ENCODE peak calls at places on chromosomes 7 and 10, in ten cellular contexts. One of them, this sample, is unnamed.

GRCh38 chr10:116892873-116893685 is 43.8 kb downstream of the ENO4 start:
- DNase-seq in upper lobe of right lung: no peak
- DNase-seq in astrocyte of the spinal cord: peak
- DNase-seq in cardiac fibroblast: no peak
- DNase-seq in HL-60: no peak
- DNase-seq in OCI-LY7: no peak
- DNase-seq in lower lobe of right lung: no peak
- DNase-seq in fibroblast of the aortic adventitia: no peak
- DNase-seq in heart left ventricle: no peak
- DNase-seq in PC-3: peak
- DNase-seq in this sample: no peak

GRCh38 chr10:62464308-62464707 is 90.1 kb downstream of the ZNF365 start:
- DNase-seq in OCI-LY7: no peak
- DNase-seq in cardiac fibroblast: no peak
- DNase-seq in fibroblast of the aortic adventitia: no peak
- DNase-seq in lower lobe of right lung: no peak
- DNase-seq in astrocyte of the spinal cord: no peak
- DNase-seq in HL-60: no peak
- DNase-seq in heart left ventricle: no peak
- DNase-seq in upper lobe of right lung: no peak
- DNase-seq in PC-3: no peak
- DNase-seq in this sample: no peak

GRCh38 chr10:48461623-48462481 is 143.0 kb downstream of the ARHGAP22 start:
- DNase-seq in upper lobe of right lung: no peak
- DNase-seq in astrocyte of the spinal cord: no peak
- DNase-seq in cardiac fibroblast: no peak
- DNase-seq in lower lobe of right lung: no peak
- DNase-seq in PC-3: no peak
- DNase-seq in fibroblast of the aortic adventitia: no peak
- DNase-seq in HL-60: no peak
- DNase-seq in heart left ventricle: peak
- DNase-seq in OCI-LY7: no peak
- DNase-seq in this sample: no peak

GRCh38 chr10:122307669-122308486 is 36.8 kb downstream of the BTBD16 start:
- DNase-seq in upper lobe of right lung: no peak
- DNase-seq in astrocyte of the spinal cord: peak
- DNase-seq in PC-3: peak
- DNase-seq in fibroblast of the aortic adventitia: peak
- DNase-seq in OCI-LY7: peak
- DNase-seq in heart left ventricle: peak
- DNase-seq in lower lobe of right lung: no peak
- DNase-seq in cardiac fibroblast: peak
- DNase-seq in HL-60: no peak
- DNase-seq in this sample: peak

GRCh38 chr7:112001089-112001826 is 204.9 kb downstream of the DOCK4 start:
- DNase-seq in astrocyte of the spinal cord: peak
- DNase-seq in OCI-LY7: no peak
- DNase-seq in cardiac fibroblast: peak
- DNase-seq in fibroblast of the aortic adventitia: peak
- DNase-seq in upper lobe of right lung: no peak
- DNase-seq in heart left ventricle: no peak
- DNase-seq in PC-3: peak
- DNase-seq in HL-60: no peak
- DNase-seq in lower lobe of right lung: no peak
- DNase-seq in this sample: no peak

GRCh38 chr10:30671011-30671616 is 41.6 kb upstream of the LYZL2 start:
- DNase-seq in upper lobe of right lung: no peak
- DNase-seq in HL-60: peak
- DNase-seq in PC-3: peak
- DNase-seq in heart left ventricle: peak
- DNase-seq in lower lobe of right lung: no peak
- DNase-seq in OCI-LY7: peak
- DNase-seq in cardiac fibroblast: peak
- DNase-seq in fibroblast of the aortic adventitia: peak
- DNase-seq in astrocyte of the spinal cord: peak
- DNase-seq in this sample: peak

GRCh38 chr7:28029036-28029435 is 151.6 kb downstream of the JAZF1 start:
- DNase-seq in cardiac fibroblast: no peak
- DNase-seq in lower lobe of right lung: no peak
- DNase-seq in fibroblast of the aortic adventitia: peak
- DNase-seq in upper lobe of right lung: no peak
- DNase-seq in OCI-LY7: no peak
- DNase-seq in heart left ventricle: no peak
- DNase-seq in astrocyte of the spinal cord: no peak
- DNase-seq in HL-60: no peak
- DNase-seq in PC-3: no peak
- DNase-seq in this sample: no peak

GRCh38 chr10:34236927-34237326 is 578.2 kb downstream of the PARD3 start:
- DNase-seq in lower lobe of right lung: no peak
- DNase-seq in PC-3: no peak
- DNase-seq in HL-60: no peak
- DNase-seq in upper lobe of right lung: no peak
- DNase-seq in heart left ventricle: no peak
- DNase-seq in OCI-LY7: no peak
- DNase-seq in astrocyte of the spinal cord: peak
- DNase-seq in cardiac fibroblast: no peak
- DNase-seq in fibroblast of the aortic adventitia: no peak
- DNase-seq in this sample: no peak

GRCh38 chr10:116170815-116171250 is 102.2 kb downstream of the GFRA1 start:
- DNase-seq in heart left ventricle: no peak
- DNase-seq in astrocyte of the spinal cord: peak
- DNase-seq in PC-3: no peak
- DNase-seq in OCI-LY7: no peak
- DNase-seq in cardiac fibroblast: peak
- DNase-seq in lower lobe of right lung: no peak
- DNase-seq in HL-60: no peak
- DNase-seq in fibroblast of the aortic adventitia: no peak
- DNase-seq in upper lobe of right lung: no peak
- DNase-seq in this sample: no peak

GRCh38 chr7:54921116-54921515 is 97.7 kb upstream of the EGFR start:
- DNase-seq in heart left ventricle: no peak
- DNase-seq in OCI-LY7: no peak
- DNase-seq in cardiac fibroblast: no peak
- DNase-seq in fibroblast of the aortic adventitia: no peak
- DNase-seq in lower lobe of right lung: no peak
- DNase-seq in upper lobe of right lung: no peak
- DNase-seq in HL-60: no peak
- DNase-seq in astrocyte of the spinal cord: no peak
- DNase-seq in PC-3: no peak
- DNase-seq in this sample: no peak

GRCh38 chr10:64115913-64116643 is 594.9 kb downstream of the REEP3 start:
- DNase-seq in astrocyte of the spinal cord: peak
- DNase-seq in fibroblast of the aortic adventitia: no peak
- DNase-seq in lower lobe of right lung: no peak
- DNase-seq in cardiac fibroblast: peak
- DNase-seq in PC-3: peak
- DNase-seq in OCI-LY7: peak
- DNase-seq in upper lobe of right lung: no peak
- DNase-seq in heart left ventricle: no peak
- DNase-seq in HL-60: no peak
- DNase-seq in this sample: no peak

GRCh38 chr10:82496114-82496513 is 621.1 kb downstream of the NRG3 start:
- DNase-seq in PC-3: no peak
- DNase-seq in OCI-LY7: no peak
- DNase-seq in heart left ventricle: no peak
- DNase-seq in astrocyte of the spinal cord: no peak
- DNase-seq in fibroblast of the aortic adventitia: no peak
- DNase-seq in lower lobe of right lung: no peak
- DNase-seq in cardiac fibroblast: no peak
- DNase-seq in HL-60: no peak
- DNase-seq in upper lobe of right lung: no peak
- DNase-seq in this sample: no peak

GRCh38 chr10:82497451-82497850 is 622.5 kb downstream of the NRG3 start:
- DNase-seq in upper lobe of right lung: no peak
- DNase-seq in PC-3: no peak
- DNase-seq in fibroblast of the aortic adventitia: peak
- DNase-seq in heart left ventricle: no peak
- DNase-seq in HL-60: no peak
- DNase-seq in cardiac fibroblast: no peak
- DNase-seq in lower lobe of right lung: no peak
- DNase-seq in astrocyte of the spinal cord: no peak
- DNase-seq in OCI-LY7: no peak
- DNase-seq in this sample: no peak

GRCh38 chr10:82492647-82493046 is 617.7 kb downstream of the NRG3 start:
- DNase-seq in heart left ventricle: no peak
- DNase-seq in upper lobe of right lung: no peak
- DNase-seq in fibroblast of the aortic adventitia: no peak
- DNase-seq in astrocyte of the spinal cord: no peak
- DNase-seq in lower lobe of right lung: no peak
- DNase-seq in cardiac fibroblast: no peak
- DNase-seq in HL-60: no peak
- DNase-seq in PC-3: no peak
- DNase-seq in OCI-LY7: no peak
- DNase-seq in this sample: no peak
- H3K4me3 ChIP-seq in heart left ventricle: no peak
- H3K4me3 ChIP-seq in upper lobe of right lung: no peak
- H3K4me3 ChIP-seq in fibroblast of the aortic adventitia: no peak
- H3K4me3 ChIP-seq in astrocyte of the spinal cord: no peak
- H3K4me3 ChIP-seq in lower lobe of right lung: no peak
- H3K4me3 ChIP-seq in cardiac fibroblast: no peak
- H3K4me3 ChIP-seq in HL-60: no peak
- H3K4me3 ChIP-seq in PC-3: no peak
- H3K4me3 ChIP-seq in OCI-LY7: no peak
- H3K4me3 ChIP-seq in this sample: no peak

GRCh38 chr7:81721428-81721827 is 48.4 kb downstream of the HGF start:
- DNase-seq in lower lobe of right lung: no peak
- DNase-seq in astrocyte of the spinal cord: no peak
- DNase-seq in fibroblast of the aortic adventitia: no peak
- DNase-seq in cardiac fibroblast: no peak
- DNase-seq in PC-3: peak
- DNase-seq in HL-60: no peak
- DNase-seq in OCI-LY7: no peak
- DNase-seq in heart left ventricle: no peak
- DNase-seq in upper lobe of right lung: no peak
- DNase-seq in this sample: no peak

GRCh38 chr7:81710751-81711150 is 59.1 kb downstream of the HGF start:
- DNase-seq in cardiac fibroblast: no peak
- DNase-seq in PC-3: no peak
- DNase-seq in HL-60: no peak
- DNase-seq in lower lobe of right lung: no peak
- DNase-seq in upper lobe of right lung: no peak
- DNase-seq in OCI-LY7: no peak
- DNase-seq in fibroblast of the aortic adventitia: no peak
- DNase-seq in heart left ventricle: no peak
- DNase-seq in astrocyte of the spinal cord: no peak
- DNase-seq in this sample: no peak

GRCh38 chr7:81719865-81720264 is 50.0 kb downstream of the HGF start:
- DNase-seq in astrocyte of the spinal cord: no peak
- DNase-seq in PC-3: no peak
- DNase-seq in heart left ventricle: no peak
- DNase-seq in lower lobe of right lung: no peak
- DNase-seq in upper lobe of right lung: no peak
- DNase-seq in HL-60: no peak
- DNase-seq in cardiac fibroblast: no peak
- DNase-seq in fibroblast of the aortic adventitia: no peak
- DNase-seq in OCI-LY7: no peak
- DNase-seq in this sample: no peak

GRCh38 chr7:81714306-81714705 is 55.5 kb downstream of the HGF start:
- DNase-seq in upper lobe of right lung: no peak
- DNase-seq in heart left ventricle: no peak
- DNase-seq in HL-60: no peak
- DNase-seq in cardiac fibroblast: peak
- DNase-seq in fibroblast of the aortic adventitia: no peak
- DNase-seq in lower lobe of right lung: no peak
- DNase-seq in astrocyte of the spinal cord: no peak
- DNase-seq in PC-3: no peak
- DNase-seq in OCI-LY7: no peak
- DNase-seq in this sample: no peak

DNA sequence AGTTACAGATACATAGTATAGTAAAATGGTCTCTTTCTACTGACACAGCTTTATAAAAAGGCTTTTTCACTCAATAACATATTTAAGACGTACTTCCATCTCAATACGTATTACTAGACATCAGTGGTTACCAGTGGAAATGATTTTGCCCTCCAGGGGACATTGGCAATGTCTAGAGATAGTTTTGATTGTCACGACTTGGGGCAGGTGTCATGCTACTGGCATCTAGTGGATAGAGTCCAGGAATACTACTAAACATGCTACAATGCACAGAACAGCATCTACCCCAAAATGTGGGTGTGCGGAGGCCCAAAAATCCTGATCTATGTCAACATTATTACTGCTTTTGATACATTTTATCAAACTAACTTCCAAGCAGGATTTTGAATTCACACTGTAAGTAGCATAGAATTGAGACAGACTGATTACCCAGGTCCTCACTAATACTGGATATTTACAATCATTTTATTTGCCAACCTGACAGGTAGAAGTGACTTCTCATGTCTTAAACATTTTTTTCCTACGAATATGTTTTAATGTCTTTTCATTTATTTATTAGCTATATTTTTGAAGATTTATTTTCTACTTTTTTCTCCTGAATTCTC is 53.8 kb downstream of the HGF start:
- DNase-seq in cardiac fibroblast: peak
- DNase-seq in PC-3: peak
- DNase-seq in fibroblast of the aortic adventitia: peak
- DNase-seq in lower lobe of right lung: no peak
- DNase-seq in heart left ventricle: no peak
- DNase-seq in upper lobe of right lung: no peak
- DNase-seq in OCI-LY7: no peak
- DNase-seq in HL-60: no peak
- DNase-seq in astrocyte of the spinal cord: peak
- DNase-seq in this sample: no peak
- TF ChIP-seq CTCF in cardiac fibroblast: peak
- TF ChIP-seq CTCF in PC-3: peak
- TF ChIP-seq CTCF in fibroblast of the aortic adventitia: peak
- TF ChIP-seq CTCF in lower lobe of right lung: no peak
- TF ChIP-seq CTCF in heart left ventricle: peak
- TF ChIP-seq CTCF in upper lobe of right lung: no peak
- TF ChIP-seq CTCF in OCI-LY7: peak
- TF ChIP-seq CTCF in HL-60: no peak
- TF ChIP-seq CTCF in astrocyte of the spinal cord: peak
- TF ChIP-seq CTCF in this sample: peak

DNA sequence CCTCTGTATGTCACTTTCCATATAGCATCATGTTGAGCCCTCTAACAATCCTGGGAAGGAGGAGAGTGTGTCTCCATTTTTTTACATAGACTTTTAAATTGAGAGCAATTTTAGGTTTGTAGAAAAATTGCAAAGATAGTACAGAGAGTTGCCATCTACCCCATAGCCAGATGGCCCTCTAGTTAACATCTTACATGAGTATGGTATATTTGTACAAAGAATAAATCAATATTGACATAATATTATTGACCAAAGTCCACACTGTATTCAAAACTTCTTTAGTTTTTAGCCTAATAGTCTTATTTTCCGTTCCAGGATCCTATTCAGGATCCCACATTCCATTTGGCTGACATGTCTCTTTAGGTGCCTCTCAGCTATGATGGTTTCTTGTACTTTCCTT is 274.6 kb upstream of the PLPP4 start:
- DNase-seq in upper lobe of right lung: no peak
- DNase-seq in cardiac fibroblast: no peak
- DNase-seq in heart left ventricle: no peak
- DNase-seq in fibroblast of the aortic adventitia: no peak
- DNase-seq in PC-3: no peak
- DNase-seq in astrocyte of the spinal cord: no peak
- DNase-seq in HL-60: no peak
- DNase-seq in lower lobe of right lung: no peak
- DNase-seq in OCI-LY7: no peak
- DNase-seq in this sample: no peak
- H3K4me3 ChIP-seq in upper lobe of right lung: no peak
- H3K4me3 ChIP-seq in cardiac fibroblast: no peak
- H3K4me3 ChIP-seq in heart left ventricle: no peak
- H3K4me3 ChIP-seq in fibroblast of the aortic adventitia: no peak
- H3K4me3 ChIP-seq in PC-3: no peak
- H3K4me3 ChIP-seq in astrocyte of the spinal cord: no peak
- H3K4me3 ChIP-seq in HL-60: no peak
- H3K4me3 ChIP-seq in lower lobe of right lung: no peak
- H3K4me3 ChIP-seq in OCI-LY7: no peak
- H3K4me3 ChIP-seq in this sample: no peak

GRCh38 chr10:109018892-109019507 is 904.3 kb downstream of the XPNPEP1 start:
- DNase-seq in fibroblast of the aortic adventitia: peak
- DNase-seq in astrocyte of the spinal cord: no peak
- DNase-seq in OCI-LY7: peak
- DNase-seq in PC-3: peak
- DNase-seq in lower lobe of right lung: no peak
- DNase-seq in heart left ventricle: no peak
- DNase-seq in cardiac fibroblast: peak
- DNase-seq in upper lobe of right lung: no peak
- DNase-seq in HL-60: no peak
- DNase-seq in this sample: no peak
- TF ChIP-seq CTCF in fibroblast of the aortic adventitia: peak
- TF ChIP-seq CTCF in astrocyte of the spinal cord: no peak
- TF ChIP-seq CTCF in OCI-LY7: peak
- TF ChIP-seq CTCF in PC-3: peak
- TF ChIP-seq CTCF in lower lobe of right lung: no peak
- TF ChIP-seq CTCF in heart left ventricle: no peak
- TF ChIP-seq CTCF in cardiac fibroblast: no peak
- TF ChIP-seq CTCF in upper lobe of right lung: peak
- TF ChIP-seq CTCF in HL-60: no peak
- TF ChIP-seq CTCF in this sample: peak